ENCODE peak calls at places on chromosome 10, in ten cellular contexts. One of them, this sample, is unnamed.

GRCh38 chr10:110364531-110364937 is 59.8 kb upstream of the SMNDC1 start:
- DNase-seq in hepatocyte: no peak
- DNase-seq in lower leg skin: no peak
- DNase-seq in ovary: no peak
- DNase-seq in GM13976: no peak
- DNase-seq in cardiac muscle cell: no peak
- DNase-seq in PC-9: peak; percentile 78
- DNase-seq in NB4: no peak
- DNase-seq in keratinocyte: peak; percentile 80
- DNase-seq in A673: peak; percentile 21
- DNase-seq in this sample: no peak

GRCh38 chr10:71502851-71503250 is 106.1 kb downstream of the CDH23 start:
- DNase-seq in hepatocyte: no peak
- DNase-seq in keratinocyte: no peak
- DNase-seq in cardiac muscle cell: no peak
- DNase-seq in GM13976: no peak
- DNase-seq in NB4: no peak
- DNase-seq in A673: no peak
- DNase-seq in PC-9: no peak
- DNase-seq in ovary: no peak
- DNase-seq in lower leg skin: no peak
- DNase-seq in this sample: no peak

GRCh38 chr10:79196470-79197461 is 128.0 kb downstream of the ZMIZ1 start:
- DNase-seq in NB4: peak; percentile 75
- DNase-seq in cardiac muscle cell: peak; percentile 86
- DNase-seq in hepatocyte: peak; percentile 88
- DNase-seq in GM13976: peak; percentile 88
- DNase-seq in PC-9: peak; percentile 60
- DNase-seq in lower leg skin: peak; percentile 95
- DNase-seq in keratinocyte: no peak
- DNase-seq in ovary: peak; percentile 82
- DNase-seq in A673: peak; percentile 63
- DNase-seq in this sample: no peak

GRCh38 chr10:30036341-30036740 is 23.0 kb downstream of the JCAD start:
- DNase-seq in ovary: no peak
- DNase-seq in hepatocyte: no peak
- DNase-seq in GM13976: no peak
- DNase-seq in NB4: no peak
- DNase-seq in A673: no peak
- DNase-seq in keratinocyte: no peak
- DNase-seq in PC-9: no peak
- DNase-seq in lower leg skin: no peak
- DNase-seq in cardiac muscle cell: no peak
- DNase-seq in this sample: no peak

GRCh38 chr10:126049741-126050140 is 153.4 kb downstream of the FANK1 start:
- DNase-seq in keratinocyte: no peak
- DNase-seq in NB4: peak; percentile 15
- DNase-seq in cardiac muscle cell: peak; percentile 12
- DNase-seq in PC-9: no peak
- DNase-seq in ovary: no peak
- DNase-seq in lower leg skin: no peak
- DNase-seq in GM13976: no peak
- DNase-seq in hepatocyte: no peak
- DNase-seq in A673: no peak
- DNase-seq in this sample: no peak

GRCh38 chr10:80468806-80469421 is 14.8 kb downstream of the TSPAN14 start:
- DNase-seq in lower leg skin: no peak
- DNase-seq in cardiac muscle cell: no peak
- DNase-seq in NB4: no peak
- DNase-seq in GM13976: no peak
- DNase-seq in ovary: no peak
- DNase-seq in keratinocyte: no peak
- DNase-seq in A673: no peak
- DNase-seq in PC-9: peak; percentile 77
- DNase-seq in hepatocyte: no peak
- DNase-seq in this sample: no peak

GRCh38 chr10:132898391-132899053 is 43.8 kb downstream of the CFAP46 start:
- DNase-seq in GM13976: no peak
- DNase-seq in cardiac muscle cell: no peak
- DNase-seq in A673: no peak
- DNase-seq in lower leg skin: peak; percentile 82
- DNase-seq in NB4: no peak
- DNase-seq in ovary: no peak
- DNase-seq in hepatocyte: no peak
- DNase-seq in keratinocyte: no peak
- DNase-seq in PC-9: no peak
- DNase-seq in this sample: no peak

GRCh38 chr10:8116926-8117493 is 62.5 kb downstream of the GATA3 start:
- DNase-seq in keratinocyte: no peak
- DNase-seq in cardiac muscle cell: no peak
- DNase-seq in ovary: no peak
- DNase-seq in A673: no peak
- DNase-seq in lower leg skin: no peak
- DNase-seq in PC-9: no peak
- DNase-seq in GM13976: no peak
- DNase-seq in NB4: no peak
- DNase-seq in hepatocyte: no peak
- DNase-seq in this sample: no peak

GRCh38 chr10:42973870-42974692 is 102.8 kb upstream of the RET start:
- DNase-seq in lower leg skin: peak; percentile 79
- DNase-seq in GM13976: no peak
- DNase-seq in keratinocyte: no peak
- DNase-seq in A673: no peak
- DNase-seq in ovary: no peak
- DNase-seq in NB4: peak; percentile 69
- DNase-seq in hepatocyte: no peak
- DNase-seq in PC-9: no peak
- DNase-seq in cardiac muscle cell: no peak
- DNase-seq in this sample: no peak

GRCh38 chr10:3399756-3400155 is 227.2 kb upstream of the PITRM1 start:
- DNase-seq in A673: no peak
- DNase-seq in GM13976: no peak
- DNase-seq in lower leg skin: no peak
- DNase-seq in ovary: no peak
- DNase-seq in keratinocyte: no peak
- DNase-seq in PC-9: no peak
- DNase-seq in cardiac muscle cell: no peak
- DNase-seq in hepatocyte: no peak
- DNase-seq in NB4: no peak
- DNase-seq in this sample: no peak

GRCh38 chr10:34940436-34940835 is 125.3 kb upstream of the PARD3 start:
- DNase-seq in NB4: no peak
- DNase-seq in GM13976: no peak
- DNase-seq in hepatocyte: no peak
- DNase-seq in cardiac muscle cell: no peak
- DNase-seq in lower leg skin: no peak
- DNase-seq in ovary: no peak
- DNase-seq in A673: no peak
- DNase-seq in keratinocyte: no peak
- DNase-seq in PC-9: no peak
- DNase-seq in this sample: no peak

GRCh38 chr10:34936061-34936460 is 121.0 kb upstream of the PARD3 start:
- DNase-seq in hepatocyte: no peak
- DNase-seq in GM13976: no peak
- DNase-seq in cardiac muscle cell: no peak
- DNase-seq in PC-9: no peak
- DNase-seq in lower leg skin: no peak
- DNase-seq in keratinocyte: no peak
- DNase-seq in A673: no peak
- DNase-seq in NB4: no peak
- DNase-seq in ovary: no peak
- DNase-seq in this sample: no peak

DNA sequence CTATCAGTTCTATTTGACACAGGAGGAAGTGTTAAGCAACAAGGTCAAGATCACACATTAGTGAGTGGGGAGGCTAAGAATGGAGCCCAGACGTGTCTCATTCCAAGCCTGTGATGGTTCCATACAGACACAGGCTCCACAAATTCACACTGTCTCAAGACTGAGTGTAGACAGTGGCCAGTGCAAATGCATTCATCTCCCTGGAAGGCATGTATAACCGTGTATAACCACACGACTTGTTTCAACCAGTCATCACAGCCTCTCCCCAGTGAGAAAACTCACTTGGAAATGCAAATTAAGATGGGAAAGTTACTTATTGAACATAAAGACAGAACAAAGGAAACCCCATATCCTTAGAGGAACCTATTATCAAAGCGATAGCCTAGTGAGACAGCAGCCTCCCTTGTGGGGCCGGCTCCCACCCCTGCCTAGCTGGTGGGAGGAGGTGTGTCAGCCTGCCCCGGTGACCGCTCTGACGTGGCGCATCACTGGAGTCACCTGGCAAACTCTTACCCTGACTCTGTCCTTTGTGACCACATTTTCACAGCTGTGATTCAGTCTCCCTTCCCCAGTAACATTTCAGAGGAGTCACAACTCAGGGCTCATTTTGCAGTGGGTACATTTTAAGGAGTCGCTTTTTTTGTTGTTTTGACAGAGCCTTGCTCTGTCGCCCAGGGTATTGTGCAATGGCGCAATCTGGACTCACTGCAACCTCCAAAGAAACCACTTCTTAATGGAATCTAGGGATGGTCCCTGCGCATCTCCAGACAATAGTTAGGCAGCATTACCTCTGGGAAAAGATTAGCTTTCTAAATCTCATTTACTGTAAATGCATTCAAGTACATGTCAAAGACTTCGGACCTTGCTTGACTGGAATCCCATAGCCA is 126.6 kb upstream of the PARD3 start:
- DNase-seq in keratinocyte: peak; percentile 89
- DNase-seq in A673: no peak
- DNase-seq in PC-9: no peak
- DNase-seq in hepatocyte: no peak
- DNase-seq in ovary: no peak
- DNase-seq in lower leg skin: no peak
- DNase-seq in cardiac muscle cell: no peak
- DNase-seq in GM13976: no peak
- DNase-seq in NB4: peak; percentile 24
- DNase-seq in this sample: no peak
- TF ChIP-seq CTCF in keratinocyte: no peak
- TF ChIP-seq CTCF in A673: no peak
- TF ChIP-seq CTCF in PC-9: no peak
- TF ChIP-seq CTCF in hepatocyte: no peak
- TF ChIP-seq CTCF in ovary: no peak
- TF ChIP-seq CTCF in lower leg skin: no peak
- TF ChIP-seq CTCF in cardiac muscle cell: no peak
- TF ChIP-seq CTCF in GM13976: no peak
- TF ChIP-seq CTCF in NB4: no peak
- TF ChIP-seq CTCF in this sample: no peak

DNA sequence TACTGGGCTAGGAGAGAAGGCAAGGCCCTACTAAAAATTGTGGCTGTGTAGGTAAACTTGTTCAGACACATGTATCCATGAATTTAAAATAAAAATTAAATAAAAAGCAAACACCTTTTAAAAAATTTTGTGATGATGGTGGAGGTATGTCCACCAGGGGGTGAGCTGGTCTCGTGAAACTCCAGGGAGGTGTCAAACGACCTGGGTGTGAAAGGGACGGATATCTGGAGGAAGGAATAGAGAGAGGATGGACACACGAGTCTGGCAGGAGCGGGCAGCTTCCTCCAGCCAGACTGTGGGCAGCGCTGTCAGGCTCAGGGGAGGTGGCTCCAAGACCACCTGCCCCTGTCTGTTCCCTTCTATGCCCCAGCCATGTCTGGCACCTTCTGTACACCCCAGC is 34.8 kb upstream of the DMBT1 start:
- DNase-seq in A673: no peak
- DNase-seq in GM13976: no peak
- DNase-seq in NB4: peak; percentile 44
- DNase-seq in keratinocyte: no peak
- DNase-seq in PC-9: no peak
- DNase-seq in lower leg skin: peak; percentile 64
- DNase-seq in hepatocyte: peak; percentile 52
- DNase-seq in cardiac muscle cell: peak; percentile 43
- DNase-seq in ovary: no peak
- DNase-seq in this sample: no peak
- TF ChIP-seq CTCF in A673: peak; percentile 30
- TF ChIP-seq CTCF in GM13976: no peak
- TF ChIP-seq CTCF in NB4: peak; percentile 31
- TF ChIP-seq CTCF in keratinocyte: peak; percentile 37
- TF ChIP-seq CTCF in PC-9: peak; percentile 59
- TF ChIP-seq CTCF in lower leg skin: no peak
- TF ChIP-seq CTCF in hepatocyte: peak; percentile 47
- TF ChIP-seq CTCF in cardiac muscle cell: peak; percentile 27
- TF ChIP-seq CTCF in ovary: no peak
- TF ChIP-seq CTCF in this sample: no peak

GRCh38 chr10:97140887-97141745 is 44.6 kb downstream of the SLIT1 start:
- DNase-seq in NB4: peak; percentile 85
- DNase-seq in PC-9: no peak
- DNase-seq in cardiac muscle cell: no peak
- DNase-seq in lower leg skin: no peak
- DNase-seq in hepatocyte: peak; percentile 38
- DNase-seq in keratinocyte: no peak
- DNase-seq in A673: no peak
- DNase-seq in ovary: no peak
- DNase-seq in GM13976: no peak
- DNase-seq in this sample: no peak
- TF ChIP-seq CTCF in NB4: no peak
- TF ChIP-seq CTCF in PC-9: no peak
- TF ChIP-seq CTCF in cardiac muscle cell: no peak
- TF ChIP-seq CTCF in lower leg skin: no peak
- TF ChIP-seq CTCF in hepatocyte: no peak
- TF ChIP-seq CTCF in keratinocyte: no peak
- TF ChIP-seq CTCF in A673: no peak
- TF ChIP-seq CTCF in ovary: no peak
- TF ChIP-seq CTCF in GM13976: no peak
- TF ChIP-seq CTCF in this sample: no peak

GRCh38 chr10:60964257-60965235 is 20.6 kb upstream of the RHOBTB1 start:
- DNase-seq in GM13976: peak; percentile 28
- DNase-seq in lower leg skin: peak; percentile 92
- DNase-seq in cardiac muscle cell: peak; percentile 77
- DNase-seq in PC-9: peak; percentile 94
- DNase-seq in hepatocyte: peak; percentile 85
- DNase-seq in NB4: peak; percentile 61
- DNase-seq in keratinocyte: no peak
- DNase-seq in ovary: peak; percentile 66
- DNase-seq in A673: peak; percentile 90
- DNase-seq in this sample: no peak

GRCh38 chr10:60967260-60967659 is 23.3 kb upstream of the RHOBTB1 start:
- DNase-seq in A673: no peak
- DNase-seq in GM13976: no peak
- DNase-seq in cardiac muscle cell: no peak
- DNase-seq in ovary: no peak
- DNase-seq in lower leg skin: no peak
- DNase-seq in keratinocyte: no peak
- DNase-seq in PC-9: no peak
- DNase-seq in NB4: no peak
- DNase-seq in hepatocyte: no peak
- DNase-seq in this sample: no peak

GRCh38 chr10:60968504-60968903 is 24.5 kb upstream of the RHOBTB1 start:
- DNase-seq in cardiac muscle cell: no peak
- DNase-seq in hepatocyte: no peak
- DNase-seq in NB4: no peak
- DNase-seq in GM13976: no peak
- DNase-seq in A673: no peak
- DNase-seq in ovary: no peak
- DNase-seq in keratinocyte: no peak
- DNase-seq in PC-9: no peak
- DNase-seq in lower leg skin: no peak
- DNase-seq in this sample: no peak

GRCh38 chr10:60970526-60970925 is 26.5 kb upstream of the RHOBTB1 start:
- DNase-seq in keratinocyte: no peak
- DNase-seq in cardiac muscle cell: no peak
- DNase-seq in lower leg skin: no peak
- DNase-seq in NB4: no peak
- DNase-seq in GM13976: no peak
- DNase-seq in A673: no peak
- DNase-seq in hepatocyte: no peak
- DNase-seq in PC-9: no peak
- DNase-seq in ovary: no peak
- DNase-seq in this sample: no peak

GRCh38 chr10:60967854-60968484 is 24.0 kb upstream of the RHOBTB1 start:
- DNase-seq in A673: no peak
- DNase-seq in PC-9: no peak
- DNase-seq in ovary: no peak
- DNase-seq in lower leg skin: no peak
- DNase-seq in NB4: peak; percentile 10
- DNase-seq in hepatocyte: no peak
- DNase-seq in GM13976: no peak
- DNase-seq in cardiac muscle cell: no peak
- DNase-seq in keratinocyte: no peak
- DNase-seq in this sample: no peak
- TF ChIP-seq CTCF in A673: no peak
- TF ChIP-seq CTCF in PC-9: no peak
- TF ChIP-seq CTCF in ovary: no peak
- TF ChIP-seq CTCF in lower leg skin: no peak
- TF ChIP-seq CTCF in NB4: no peak
- TF ChIP-seq CTCF in hepatocyte: no peak
- TF ChIP-seq CTCF in GM13976: no peak
- TF ChIP-seq CTCF in cardiac muscle cell: no peak
- TF ChIP-seq CTCF in keratinocyte: no peak
- TF ChIP-seq CTCF in this sample: no peak

This sample was measured in esophagus muscularis mucosa.